ENCODE peak calls at places on chromosome 9, in nine cellular contexts. O, W, P, I, Q, F, X, U and J are unnamed samples.

GRCh38 chr9:132994410-132995120 is 16.1 kb downstream of the GFI1B start:
- DNase-seq in O (no peak), W (peak; percentile 73), P (no peak), I (no peak), Q (no peak), F (no peak), X (no peak), U (no peak), J (peak; percentile 63)

GRCh38 chr9:134619456-134619982 is 22.1 kb upstream of the COL5A1 start:
- DNase-seq in O (no peak), W (peak; percentile 52), P (peak; percentile 30), I (peak; percentile 10), Q (no peak), F (no peak), X (no peak), U (no peak), J (no peak)

GRCh38 chr9:76733096-76733495 is 31.1 kb upstream of the PCA3 start:
- DNase-seq in O (no peak), W (no peak), P (no peak), I (no peak), Q (no peak), F (no peak), X (no peak), U (no peak), J (no peak)

GRCh38 chr9:89428901-89429890 is 68.7 kb downstream of the SEMA4D start:
- DNase-seq in O (no peak), W (no peak), P (no peak), I (no peak), Q (no peak), F (no peak), X (peak; percentile 61), U (no peak), J (no peak)

GRCh38 chr9:98104445-98104881 is 14.6 kb downstream of the TRIM14 start:
- DNase-seq in O (no peak), W (no peak), P (no peak), I (no peak), Q (no peak), F (no peak), X (no peak), U (no peak), J (no peak)

GRCh38 chr9:72533322-72533721 is 11.9 kb downstream of the TMC1 start:
- DNase-seq in O (no peak), W (no peak), P (no peak), I (no peak), Q (no peak), F (no peak), X (no peak), U (no peak), J (no peak)

GRCh38 chr9:128528445-128529160 is 23.8 kb upstream of the SPTAN1 start:
- DNase-seq in O (no peak), W (no peak), P (no peak), I (no peak), Q (no peak), F (no peak), X (no peak), U (no peak), J (no peak)

GRCh38 chr9:134297082-134297415 is 29.2 kb upstream of the RXRA start:
- DNase-seq in O (no peak), W (peak; percentile 41), P (no peak), I (no peak), Q (peak; percentile 11), F (peak; percentile 19), X (no peak), U (no peak), J (no peak)

DNA sequence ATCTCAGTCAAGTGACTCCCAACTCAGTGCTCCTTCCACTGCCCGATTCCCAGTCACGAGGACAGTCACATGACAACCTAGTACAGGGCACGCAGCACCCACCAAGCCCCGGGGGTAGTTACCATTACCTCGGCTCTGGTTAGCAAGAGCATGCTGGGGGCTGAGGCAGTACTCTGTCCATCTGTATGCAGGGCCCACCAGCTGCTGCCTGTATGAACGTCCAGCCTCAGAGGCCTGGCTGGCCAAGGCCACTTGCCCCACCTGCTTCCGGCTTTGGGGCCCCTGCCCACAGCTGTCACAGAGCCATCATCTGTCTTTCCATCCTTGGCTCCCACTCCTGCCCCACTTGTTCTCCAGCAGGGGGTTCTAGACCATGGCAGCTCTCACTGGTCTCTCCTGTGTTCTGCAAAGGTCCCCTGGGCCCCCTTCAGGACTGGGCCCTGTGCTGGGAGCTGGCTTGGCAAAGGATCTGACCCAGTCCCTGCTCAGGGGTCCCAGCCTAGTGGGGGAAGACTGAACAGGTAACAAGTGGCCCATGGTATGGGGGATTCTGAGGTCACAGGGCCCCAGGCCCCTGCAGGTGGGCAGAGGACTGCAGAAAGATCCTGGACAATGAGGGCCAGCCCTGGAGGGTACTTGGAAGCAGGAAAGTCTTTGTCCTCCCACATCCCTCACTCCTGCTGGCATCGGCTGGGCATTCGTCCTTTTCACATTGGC is 3.3 kb downstream of the RPL35 start:
- DNase-seq in O (no peak), W (no peak), P (no peak), I (no peak), Q (no peak), F (no peak), X (no peak), U (no peak), J (no peak)
- TF ChIP-seq CTCF in O (no peak), W (no peak), P (no peak), I (no peak), Q (no peak), F (no peak), X (no peak), U (no peak), J (no peak)

GRCh38 chr9:124016152-124017063 is 4.8 kb downstream of the LHX2 start:
- DNase-seq in O (no peak), W (no peak), P (peak; percentile 42), I (no peak), Q (no peak), F (no peak), X (no peak), U (no peak), J (no peak)

GRCh38 chr9:124017929-124018730 is 6.6 kb downstream of the LHX2 start:
- DNase-seq in O (no peak), W (no peak), P (peak; percentile 56), I (no peak), Q (no peak), F (no peak), X (no peak), U (no peak), J (no peak)

GRCh38 chr9:124015661-124016131 is 4.1 kb downstream of the LHX2 start:
- DNase-seq in O (no peak), W (no peak), P (peak; percentile 60), I (no peak), Q (no peak), F (no peak), X (no peak), U (no peak), J (no peak)

GRCh38 chr9:124018731-124019697 is 7.4 kb downstream of the LHX2 start:
- DNase-seq in O (no peak), W (no peak), P (peak; percentile 22), I (no peak), Q (no peak), F (no peak), X (no peak), U (no peak), J (no peak)

DNA sequence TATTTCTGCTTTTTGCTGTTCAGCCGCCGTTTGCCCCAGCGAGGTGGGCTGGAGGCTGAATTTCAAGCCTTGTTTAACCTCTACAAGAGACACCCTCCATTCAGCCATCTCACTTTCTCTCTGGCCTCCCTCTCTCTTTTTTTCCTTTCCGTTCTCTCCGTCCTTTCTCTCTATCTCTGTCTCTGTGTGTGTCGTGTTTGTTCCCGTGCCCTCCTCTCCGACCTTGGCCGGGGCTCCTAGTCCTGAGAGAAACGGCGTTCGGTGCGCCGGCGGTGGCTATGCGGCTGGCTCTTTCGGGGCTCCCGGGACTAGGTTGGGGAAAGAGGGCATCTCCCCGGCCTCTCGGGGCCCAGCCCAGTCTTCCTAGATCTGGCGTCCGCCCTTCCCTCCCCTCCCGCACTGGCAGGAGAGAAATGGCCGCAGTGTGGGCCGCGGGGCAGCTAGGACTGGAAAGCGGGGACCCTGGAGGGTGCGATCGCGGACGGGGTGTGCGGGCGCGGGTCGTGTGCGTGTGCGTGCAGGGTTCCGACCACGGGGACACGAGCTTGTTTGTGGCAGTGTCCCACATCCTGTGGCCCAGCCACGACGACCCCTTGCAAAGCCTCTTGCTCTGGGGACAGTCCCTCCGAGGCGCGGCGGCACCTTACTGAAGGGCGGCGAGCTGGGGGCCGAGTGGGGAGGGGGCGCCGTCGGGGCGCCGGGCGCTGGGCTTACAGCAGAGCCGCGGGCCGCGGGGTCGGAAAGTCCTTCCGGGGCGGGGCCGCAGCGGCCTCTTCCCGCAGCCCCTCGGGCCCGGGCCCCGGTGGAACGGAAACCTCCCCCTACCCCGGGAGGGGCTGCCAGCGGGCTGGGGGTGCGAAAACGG is 5.7 kb downstream of the LHX2 start:
- DNase-seq in O (no peak), W (no peak), P (no peak), I (no peak), Q (no peak), F (no peak), X (no peak), U (no peak), J (no peak)
- TF ChIP-seq CTCF in O (no peak), W (no peak), P (no peak), I (no peak), Q (no peak), F (no peak), X (no peak), U (no peak), J (no peak)

DNA sequence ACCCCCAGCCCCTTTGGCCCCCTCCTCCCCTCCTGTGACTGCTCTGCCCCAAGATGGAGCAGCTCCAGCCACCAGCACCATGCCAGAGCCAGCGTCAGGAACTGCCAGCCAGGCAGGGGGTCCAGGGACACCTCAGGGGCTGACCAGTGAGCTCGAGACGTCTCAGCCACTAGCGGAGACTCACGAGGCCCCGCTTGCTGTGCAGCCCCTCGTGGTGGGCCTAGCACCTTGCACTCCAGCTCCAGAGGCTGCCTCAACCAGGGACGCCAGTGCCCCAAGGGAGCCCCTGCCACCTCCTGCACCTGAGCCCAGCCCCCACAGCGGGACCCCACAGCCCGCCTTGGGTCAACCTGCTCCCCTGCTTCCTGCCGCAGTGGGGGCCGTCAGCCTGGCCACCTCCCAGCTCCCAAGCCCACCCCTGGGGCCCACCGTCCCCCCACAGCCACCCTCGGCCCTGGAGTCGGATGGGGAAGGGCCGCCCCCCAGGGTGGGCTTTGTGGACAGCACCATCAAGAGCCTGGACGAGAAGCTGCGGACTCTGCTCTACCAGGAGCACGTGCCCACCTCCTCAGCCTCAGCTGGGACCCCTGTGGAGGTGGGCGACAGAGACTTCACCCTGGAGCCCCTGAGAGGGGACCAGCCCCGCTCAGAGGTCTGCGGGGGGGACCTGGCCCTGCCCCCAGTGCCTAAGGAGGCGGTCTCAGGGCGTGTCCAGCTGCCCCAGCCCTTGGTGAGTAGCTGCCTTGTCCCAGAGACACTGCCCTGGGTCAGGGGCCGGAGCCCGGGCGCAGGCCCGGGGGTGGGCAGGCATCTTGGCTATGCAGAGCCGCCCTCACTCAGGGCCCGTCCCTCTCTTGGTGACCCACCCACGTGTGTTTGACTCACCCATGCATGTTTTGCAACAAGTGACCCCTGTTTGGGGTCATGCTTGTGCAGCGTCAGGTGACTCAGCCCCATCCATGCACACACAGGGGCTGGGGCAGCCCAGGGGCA is 105.2 kb downstream of the WNK2 start:
- DNase-seq in O (no peak), W (peak; percentile 72), P (peak; percentile 61), I (no peak), Q (no peak), F (peak; percentile 9), X (no peak), U (no peak), J (no peak)
- TF ChIP-seq CTCF in O (no peak), W (no peak), P (no peak), I (no peak), Q (no peak), F (no peak), X (no peak), U (no peak), J (no peak)

GRCh38 chr9:4045556-4045955 is 254.3 kb downstream of the GLIS3 start:
- DNase-seq in O (no peak), W (no peak), P (no peak), I (no peak), Q (no peak), F (no peak), X (no peak), U (no peak), J (no peak)

GRCh38 chr9:4050686-4051315 is 249.1 kb downstream of the GLIS3 start:
- DNase-seq in O (no peak), W (no peak), P (no peak), I (no peak), Q (no peak), F (no peak), X (no peak), U (no peak), J (no peak)

GRCh38 chr9:4042966-4043365 is 256.9 kb downstream of the GLIS3 start:
- DNase-seq in O (no peak), W (no peak), P (no peak), I (no peak), Q (no peak), F (no peak), X (no peak), U (no peak), J (no peak)

DNA sequence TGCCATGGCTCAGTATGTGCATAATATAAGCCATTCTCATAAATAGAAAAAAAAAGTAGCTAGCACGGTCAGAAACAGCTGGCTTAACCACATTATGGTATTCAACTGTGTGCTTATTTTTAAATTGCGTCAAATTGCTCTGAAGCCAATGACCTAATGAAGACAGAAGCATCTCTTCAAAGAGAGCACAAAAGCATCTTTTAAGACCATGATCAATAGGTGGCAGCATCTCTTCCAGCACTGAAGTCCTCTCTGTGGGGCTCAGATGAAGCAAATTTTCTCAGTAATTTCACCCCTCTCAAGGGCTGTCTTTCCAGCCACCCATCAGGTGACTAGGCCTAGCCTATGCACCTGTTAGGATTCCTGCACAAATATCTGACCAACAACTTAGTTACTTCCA is 251.4 kb downstream of the GLIS3 start:
- DNase-seq in O (no peak), W (no peak), P (no peak), I (no peak), Q (no peak), F (no peak), X (no peak), U (no peak), J (no peak)
- TF ChIP-seq CTCF in O (peak; percentile 38), W (no peak), P (peak; percentile 35), I (no peak), Q (peak; percentile 43), F (no peak), X (no peak), U (peak; percentile 33), J (no peak)